ENCODE peak calls at places on chromosomes 2 and 18, in seven cellular contexts. H is astrocyte; K is trophoblast cell; T is A549; M is effector memory CD4-positive, alpha-beta T cell; E is mammary epithelial cell; S is suprapubic skin. N is an unnamed sample.

GRCh38 chr2:33812707-33813106 is 213.6 kb upstream of the FAM98A start:
- DNase-seq in T (no peak), M (no peak), K (no peak), S (no peak), E (no peak), H (peak; percentile 2), N (no peak)

GRCh38 chr2:199911052-199911876 is at the start of gene C2orf69:
- DNase-seq in H (peak; percentile 91), T (peak; percentile 87), S (peak; percentile 97), K (peak; percentile 95), M (peak; percentile 85), E (peak; percentile 98), N (peak; percentile 87)

GRCh38 chr2:21676676-21677075 is 552.9 kb downstream of the TDRD15 start:
- DNase-seq in T (no peak), K (no peak), S (no peak), M (no peak), E (peak; percentile 22), H (no peak), N (no peak)

GRCh38 chr2:177332041-177332991 is 60.3 kb upstream of the AGPS start:
- DNase-seq in S (no peak), M (no peak), T (peak; percentile 32), H (peak; percentile 53), K (peak; percentile 22), E (peak; percentile 60), N (no peak)

GRCh38 chr2:177772529-177772928 is 300.0 kb downstream of the PDE11A start:
- DNase-seq in H (peak; percentile 13), M (no peak), K (no peak), S (no peak), T (no peak), E (peak; percentile 26), N (no peak)

GRCh38 chr2:10891391-10891790 is 20.3 kb upstream of the KCNF1 start:
- DNase-seq in E (no peak), H (no peak), S (no peak), T (no peak), M (no peak), K (no peak), N (no peak)

GRCh38 chr2:235049069-235049468 is 97.3 kb downstream of the SH3BP4 start:
- DNase-seq in T (no peak), M (no peak), H (no peak), S (peak; percentile 44), K (no peak), E (no peak), N (no peak)

GRCh38 chr18:56825312-56825711 is 174.2 kb downstream of the WDR7 start:
- DNase-seq in M (no peak), H (no peak), E (no peak), S (no peak), T (no peak), K (no peak), N (no peak)

GRCh38 chr2:213834746-213835145 is 550.5 kb downstream of the SPAG16 start:
- DNase-seq in M (no peak), S (no peak), K (no peak), H (no peak), T (no peak), E (no peak), N (no peak)

GRCh38 chr2:9984217-9984739 is 32.8 kb downstream of the GRHL1 start:
- DNase-seq in T (peak; percentile 90), E (peak; percentile 11), M (no peak), K (peak; percentile 39), H (peak; percentile 32), S (no peak), N (peak; percentile 4)

GRCh38 chr2:143300531-143300930 is 171.3 kb downstream of the ARHGAP15 start:
- DNase-seq in E (no peak), M (no peak), S (no peak), K (no peak), T (no peak), H (peak; percentile 10), N (no peak)

GRCh38 chr18:58095251-58095650 is 51.2 kb downstream of the NEDD4L start:
- DNase-seq in S (no peak), M (no peak), H (no peak), E (no peak), K (no peak), T (no peak), N (no peak)

GRCh38 chr2:163610817-163611556 is 124.8 kb downstream of the FIGN start:
- DNase-seq in H (no peak), M (no peak), K (peak; percentile 6), E (no peak), T (peak; percentile 5), S (no peak), N (no peak)

GRCh38 chr2:131055169-131056065 is 37.8 kb downstream of the FAM168B start:
- DNase-seq in E (no peak), M (no peak), T (no peak), S (no peak), H (peak; percentile 65), K (no peak), N (no peak)

GRCh38 chr2:177633111-177633510 is 240.5 kb downstream of the AGPS start:
- DNase-seq in S (no peak), T (no peak), E (peak; percentile 9), K (no peak), M (no peak), H (peak; percentile 6), N (no peak)

GRCh38 chr2:4553219-4553618 is 849.8 kb downstream of the DCDC2C start:
- DNase-seq in S (no peak), M (no peak), H (no peak), T (no peak), E (no peak), K (no peak), N (no peak)

GRCh38 chr18:32768646-32769206 is 4.1 kb downstream of the KLHL14 start:
- DNase-seq in K (no peak), T (no peak), M (no peak), H (no peak), S (no peak), E (no peak), N (no peak)

DNA sequence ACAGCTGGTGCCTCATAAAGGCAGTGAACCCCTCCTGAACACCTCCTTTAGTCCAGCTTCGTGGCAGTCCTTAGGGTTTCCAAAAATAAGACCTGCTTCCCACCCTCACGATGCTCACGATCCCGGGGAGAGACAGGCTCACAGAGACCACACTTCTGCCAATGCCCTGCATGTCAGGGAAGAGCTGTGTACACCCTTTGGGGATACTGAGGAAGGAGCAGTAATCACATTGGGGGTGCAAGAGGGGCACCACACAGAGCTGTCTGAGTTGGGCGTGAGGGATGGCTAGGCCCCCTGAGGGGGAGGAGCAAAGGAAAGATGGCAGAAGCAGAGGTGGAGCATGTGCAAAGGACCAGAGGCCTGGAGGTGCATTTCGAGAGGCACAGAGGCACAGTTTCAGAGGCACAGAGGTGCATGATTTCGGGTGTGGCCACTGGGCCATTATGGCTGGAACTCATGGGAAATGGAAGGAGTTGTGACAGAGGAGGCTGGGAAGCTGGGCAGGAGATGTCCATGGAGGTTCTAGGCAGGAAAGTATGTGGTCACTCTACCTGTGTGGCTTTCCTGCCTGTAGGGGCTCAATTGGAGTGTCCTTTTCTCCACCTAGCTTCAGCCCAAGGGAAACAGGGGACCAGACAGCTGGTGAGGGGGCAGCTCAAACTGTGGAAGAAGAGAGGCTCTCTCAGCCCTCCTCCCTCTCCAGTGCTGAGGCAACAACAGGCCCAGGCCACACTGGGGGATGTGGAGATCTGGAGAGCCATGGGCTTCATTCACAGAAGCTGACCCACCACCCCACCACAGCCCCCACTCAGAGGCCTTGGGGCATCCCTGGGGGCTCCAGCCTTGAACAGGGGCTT is 115.9 kb downstream of the CAPN13 start:
- DNase-seq in S (peak; percentile 18), E (no peak), M (no peak), T (no peak), H (no peak), K (no peak), N (no peak)
- H3K27ac ChIP-seq in S (no peak overlapping the region), E (no peak overlapping the region), M (no peak overlapping the region), T (no peak overlapping the region), H (no peak overlapping the region), K (no peak overlapping the region), N (no peak overlapping the region)

GRCh38 chr2:227390468-227391256 is 2.9 kb upstream of the SCYGR1 start:
- DNase-seq in K (peak; percentile 38), H (no peak), E (no peak), M (no peak), S (no peak), T (no peak), N (no peak)

GRCh38 chr2:227389661-227390060 is 1.9 kb upstream of the SCYGR1 start:
- DNase-seq in K (no peak), T (no peak), E (no peak), M (no peak), S (no peak), H (no peak), N (no peak)

GRCh38 chr2:227388537-227389011 is 825 bp upstream of the SCYGR1 start:
- DNase-seq in H (peak; percentile 94), M (no peak), S (no peak), E (peak; percentile 98), K (peak; percentile 77), T (peak; percentile 63), N (peak; percentile 75)

GRCh38 chr2:227386630-227387029 is 1.1 kb downstream of the SCYGR1 start:
- DNase-seq in S (no peak), E (peak; percentile 64), H (no peak), M (no peak), T (no peak), K (no peak), N (no peak)

GRCh38 chr2:227389231-227389630 is 1.5 kb upstream of the SCYGR1 start:
- DNase-seq in K (no peak), H (no peak), E (no peak), M (no peak), S (no peak), T (no peak), N (no peak)
- H3K27ac ChIP-seq in K (no peak overlapping the region), H (no peak overlapping the region), E (peak overlapping the region; percentile 84), M (no peak overlapping the region), S (no peak overlapping the region), T (peak overlapping the region; percentile 88), N (no peak overlapping the region)

DNA sequence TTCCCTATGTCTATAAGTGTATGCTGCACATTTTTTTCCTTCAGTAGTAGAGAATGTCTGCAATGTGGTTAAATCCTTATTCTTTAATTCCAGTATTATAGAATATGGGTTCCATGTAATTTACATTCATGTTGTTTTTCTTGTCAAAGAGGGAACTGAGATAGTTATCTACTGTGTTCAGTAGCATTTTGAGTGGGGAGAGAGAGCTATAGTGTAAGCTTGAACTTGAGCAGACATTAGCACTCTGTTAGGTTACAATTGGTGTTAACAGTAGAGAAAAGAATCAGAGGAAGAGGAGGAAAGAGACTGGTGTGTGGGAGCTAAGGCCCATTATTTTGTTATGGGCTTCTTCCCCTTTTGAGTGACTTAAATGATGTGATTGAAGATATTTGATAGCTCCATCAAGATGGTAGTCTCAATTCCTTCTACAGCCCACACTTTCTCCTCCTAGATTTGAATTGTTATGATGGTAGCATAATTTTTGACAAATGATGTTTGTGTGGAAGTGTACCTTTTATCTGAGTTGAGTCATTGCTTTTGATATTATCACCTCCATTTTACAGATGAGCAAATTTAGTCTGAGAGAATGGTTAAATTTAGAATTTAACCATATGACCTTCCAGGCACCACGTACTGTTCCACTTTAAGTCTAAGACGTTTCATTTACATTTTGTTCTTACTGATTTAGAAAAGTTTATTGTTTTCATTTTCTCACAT is 71.3 kb downstream of the FMNL2 start:
- DNase-seq in S (no peak), T (no peak), E (no peak), K (no peak), H (no peak), M (no peak), N (no peak)
- H3K27ac ChIP-seq in S (no peak overlapping the region), T (peak overlapping the region; percentile 80), E (no peak overlapping the region), K (no peak overlapping the region), H (no peak overlapping the region), M (no peak overlapping the region), N (peak overlapping the region; percentile 48)

DNA sequence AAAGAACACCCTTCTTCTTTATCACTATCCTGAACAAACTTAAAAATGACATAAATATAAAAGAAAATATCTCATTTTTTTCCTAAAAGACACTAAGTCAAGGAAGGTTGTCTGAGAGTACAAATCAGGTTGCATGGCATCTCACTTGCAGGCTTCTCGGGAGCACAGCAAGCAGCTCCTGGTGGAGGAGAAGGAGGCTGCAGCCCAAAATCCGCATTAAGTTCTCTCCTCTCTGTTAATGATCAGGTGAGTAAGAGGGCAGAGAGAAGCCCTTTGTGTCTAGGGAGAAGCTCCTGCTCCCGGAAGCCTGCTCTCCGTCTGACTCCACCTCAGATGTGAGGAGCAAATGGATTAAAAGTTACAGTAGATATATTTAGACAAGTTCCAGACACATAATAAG is 35.0 kb upstream of the DOK6 start:
- DNase-seq in S (no peak), H (no peak), M (no peak), E (no peak), K (no peak), T (no peak), N (no peak)
- H3K27ac ChIP-seq in S (no peak overlapping the region), H (no peak overlapping the region), M (no peak overlapping the region), E (no peak overlapping the region), K (no peak overlapping the region), T (no peak overlapping the region), N (no peak overlapping the region)

N was measured in keratinocyte.